ENCODE peak calls at places on chromosomes 11 and 22, in eight cellular contexts. One of them, this sample, is unnamed.
A peak's percentile ranks its signal among the peaks of the same experiment; 100 is the strongest.

GRCh38 chr11:128653828-128654231 is 40.0 kb upstream of the FLI1 start:
- DNase-seq in A673: no peak
- DNase-seq in OCI-LY7: no peak
- DNase-seq in brain microvascular endothelial cell: peak; percentile 84
- DNase-seq in adrenal gland: peak; percentile 29
- DNase-seq in fibroblast of pulmonary artery: peak; percentile 56
- DNase-seq in heart right ventricle: peak; percentile 37
- DNase-seq in NT2/D1: no peak
- DNase-seq in this sample: no peak

GRCh38 chr22:43312608-43313007 is 30.6 kb downstream of the SCUBE1 start:
- DNase-seq in adrenal gland: no peak
- DNase-seq in brain microvascular endothelial cell: no peak
- DNase-seq in heart right ventricle: peak; percentile 51
- DNase-seq in NT2/D1: no peak
- DNase-seq in OCI-LY7: no peak
- DNase-seq in fibroblast of pulmonary artery: no peak
- DNase-seq in A673: no peak
- DNase-seq in this sample: no peak

GRCh38 chr22:29700949-29701927 is 18.6 kb upstream of the CABP7 start:
- DNase-seq in fibroblast of pulmonary artery: peak; percentile 25
- DNase-seq in adrenal gland: no peak
- DNase-seq in OCI-LY7: peak; percentile 67
- DNase-seq in heart right ventricle: no peak
- DNase-seq in brain microvascular endothelial cell: no peak
- DNase-seq in NT2/D1: no peak
- DNase-seq in A673: no peak
- DNase-seq in this sample: no peak

GRCh38 chr11:88297320-88298263 is 39.9 kb downstream of the CTSC start:
- DNase-seq in brain microvascular endothelial cell: no peak
- DNase-seq in adrenal gland: no peak
- DNase-seq in A673: no peak
- DNase-seq in OCI-LY7: no peak
- DNase-seq in NT2/D1: no peak
- DNase-seq in heart right ventricle: no peak
- DNase-seq in fibroblast of pulmonary artery: no peak
- DNase-seq in this sample: no peak

GRCh38 chr11:133898031-133898769 is 52.9 kb upstream of the SPATA19 start:
- DNase-seq in heart right ventricle: no peak
- DNase-seq in fibroblast of pulmonary artery: no peak
- DNase-seq in NT2/D1: no peak
- DNase-seq in A673: no peak
- DNase-seq in OCI-LY7: no peak
- DNase-seq in adrenal gland: no peak
- DNase-seq in brain microvascular endothelial cell: no peak
- DNase-seq in this sample: no peak

GRCh38 chr11:131688056-131688693 is 317.8 kb downstream of the NTM start:
- DNase-seq in NT2/D1: peak; percentile 36
- DNase-seq in OCI-LY7: peak; percentile 46
- DNase-seq in heart right ventricle: peak; percentile 58
- DNase-seq in brain microvascular endothelial cell: peak; percentile 36
- DNase-seq in adrenal gland: no peak
- DNase-seq in fibroblast of pulmonary artery: peak; percentile 62
- DNase-seq in A673: peak; percentile 78
- DNase-seq in this sample: peak; percentile 38

GRCh38 chr11:114262681-114263509 is 33.3 kb upstream of the NNMT start:
- DNase-seq in heart right ventricle: no peak
- DNase-seq in adrenal gland: peak; percentile 58
- DNase-seq in fibroblast of pulmonary artery: peak; percentile 75
- DNase-seq in OCI-LY7: peak; percentile 50
- DNase-seq in NT2/D1: peak; percentile 46
- DNase-seq in A673: peak; percentile 80
- DNase-seq in brain microvascular endothelial cell: peak; percentile 52
- DNase-seq in this sample: peak; percentile 35

GRCh38 chr11:86571273-86571948 is 101.0 kb downstream of the ME3 start:
- DNase-seq in OCI-LY7: no peak
- DNase-seq in NT2/D1: peak; percentile 68
- DNase-seq in fibroblast of pulmonary artery: no peak
- DNase-seq in adrenal gland: no peak
- DNase-seq in heart right ventricle: no peak
- DNase-seq in A673: peak; percentile 58
- DNase-seq in brain microvascular endothelial cell: no peak
- DNase-seq in this sample: peak; percentile 9

GRCh38 chr11:125055107-125055715 is 7.9 kb upstream of the SLC37A2 start:
- DNase-seq in adrenal gland: no peak
- DNase-seq in fibroblast of pulmonary artery: no peak
- DNase-seq in OCI-LY7: no peak
- DNase-seq in brain microvascular endothelial cell: no peak
- DNase-seq in heart right ventricle: no peak
- DNase-seq in A673: no peak
- DNase-seq in NT2/D1: no peak
- DNase-seq in this sample: no peak

GRCh38 chr22:29004647-29005371 is 56.8 kb downstream of the C22orf31 start:
- DNase-seq in OCI-LY7: no peak
- DNase-seq in A673: no peak
- DNase-seq in heart right ventricle: peak; percentile 42
- DNase-seq in brain microvascular endothelial cell: no peak
- DNase-seq in adrenal gland: peak; percentile 78
- DNase-seq in NT2/D1: no peak
- DNase-seq in fibroblast of pulmonary artery: no peak
- DNase-seq in this sample: peak; percentile 47

GRCh38 chr11:114319716-114320328 is 23.6 kb downstream of the NNMT start:
- DNase-seq in heart right ventricle: no peak
- DNase-seq in A673: no peak
- DNase-seq in adrenal gland: no peak
- DNase-seq in brain microvascular endothelial cell: no peak
- DNase-seq in fibroblast of pulmonary artery: peak; percentile 19
- DNase-seq in NT2/D1: no peak
- DNase-seq in OCI-LY7: no peak
- DNase-seq in this sample: no peak

GRCh38 chr11:43511959-43512358 is 153.2 kb downstream of the TTC17 start:
- DNase-seq in brain microvascular endothelial cell: no peak
- DNase-seq in NT2/D1: no peak
- DNase-seq in heart right ventricle: no peak
- DNase-seq in adrenal gland: no peak
- DNase-seq in A673: no peak
- DNase-seq in OCI-LY7: no peak
- DNase-seq in fibroblast of pulmonary artery: no peak
- DNase-seq in this sample: no peak

GRCh38 chr22:44697423-44698179 is 4.4 kb upstream of the PRR5 start:
- DNase-seq in adrenal gland: peak; percentile 70
- DNase-seq in brain microvascular endothelial cell: peak; percentile 57
- DNase-seq in OCI-LY7: peak; percentile 73
- DNase-seq in fibroblast of pulmonary artery: peak; percentile 74
- DNase-seq in NT2/D1: no peak
- DNase-seq in A673: peak; percentile 72
- DNase-seq in heart right ventricle: peak; percentile 84
- DNase-seq in this sample: peak; percentile 50

GRCh38 chr22:19043111-19044085 is 78.8 kb downstream of the DGCR2 start:
- DNase-seq in NT2/D1: no peak
- DNase-seq in heart right ventricle: no peak
- DNase-seq in adrenal gland: peak; percentile 56
- DNase-seq in brain microvascular endothelial cell: no peak
- DNase-seq in A673: no peak
- DNase-seq in fibroblast of pulmonary artery: no peak
- DNase-seq in OCI-LY7: no peak
- DNase-seq in this sample: no peak

GRCh38 chr22:36153756-36154155 is 6.8 kb downstream of the APOL3 start:
- DNase-seq in heart right ventricle: no peak
- DNase-seq in brain microvascular endothelial cell: no peak
- DNase-seq in A673: no peak
- DNase-seq in adrenal gland: no peak
- DNase-seq in OCI-LY7: no peak
- DNase-seq in NT2/D1: no peak
- DNase-seq in fibroblast of pulmonary artery: no peak
- DNase-seq in this sample: no peak

GRCh38 chr11:296976-297665 is 2.2 kb downstream of the IFITM5 start:
- DNase-seq in brain microvascular endothelial cell: no peak
- DNase-seq in NT2/D1: no peak
- DNase-seq in heart right ventricle: peak; percentile 5
- DNase-seq in OCI-LY7: no peak
- DNase-seq in A673: no peak
- DNase-seq in adrenal gland: no peak
- DNase-seq in fibroblast of pulmonary artery: no peak
- DNase-seq in this sample: no peak

GRCh38 chr11:40029406-40029805 is 1430.0 kb downstream of the LRRC4C start:
- DNase-seq in OCI-LY7: no peak
- DNase-seq in A673: no peak
- DNase-seq in heart right ventricle: no peak
- DNase-seq in brain microvascular endothelial cell: no peak
- DNase-seq in NT2/D1: no peak
- DNase-seq in adrenal gland: no peak
- DNase-seq in fibroblast of pulmonary artery: no peak
- DNase-seq in this sample: no peak

GRCh38 chr11:9228086-9228485 is 37.1 kb downstream of the DENND5A start:
- DNase-seq in OCI-LY7: no peak
- DNase-seq in heart right ventricle: no peak
- DNase-seq in NT2/D1: no peak
- DNase-seq in fibroblast of pulmonary artery: no peak
- DNase-seq in A673: no peak
- DNase-seq in brain microvascular endothelial cell: no peak
- DNase-seq in adrenal gland: no peak
- DNase-seq in this sample: no peak

DNA sequence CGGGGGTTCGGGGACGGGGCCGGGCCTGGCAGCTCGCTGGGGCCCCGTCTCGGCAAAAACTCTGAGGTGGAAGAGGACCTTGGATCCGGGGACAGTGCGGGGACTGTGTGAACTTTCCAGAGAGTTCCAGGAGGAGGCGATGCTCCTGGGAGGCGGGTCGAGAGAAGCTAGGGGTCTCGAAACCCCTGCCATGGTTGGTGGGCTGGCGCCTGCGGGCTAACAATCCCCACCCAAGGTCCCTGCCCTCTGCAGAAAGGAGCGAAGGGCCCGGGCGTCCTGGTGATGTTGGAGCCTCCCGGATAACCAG is 4.7 kb upstream of the GRK2 start:
- DNase-seq in A673: no peak
- DNase-seq in heart right ventricle: no peak
- DNase-seq in NT2/D1: no peak
- DNase-seq in brain microvascular endothelial cell: no peak
- DNase-seq in fibroblast of pulmonary artery: no peak
- DNase-seq in adrenal gland: no peak
- DNase-seq in OCI-LY7: no peak
- DNase-seq in this sample: no peak
- H3K4me3 ChIP-seq in A673: peak overlapping the region; percentile 38
- H3K4me3 ChIP-seq in heart right ventricle: peak overlapping the region; percentile 47
- H3K4me3 ChIP-seq in NT2/D1: no peak overlapping the region
- H3K4me3 ChIP-seq in brain microvascular endothelial cell: peak overlapping the region; percentile 46
- H3K4me3 ChIP-seq in fibroblast of pulmonary artery: peak overlapping the region; percentile 42
- H3K4me3 ChIP-seq in adrenal gland: no peak overlapping the region
- H3K4me3 ChIP-seq in OCI-LY7: peak overlapping the region; percentile 39
- H3K4me3 ChIP-seq in this sample: peak overlapping the region; percentile 20

DNA sequence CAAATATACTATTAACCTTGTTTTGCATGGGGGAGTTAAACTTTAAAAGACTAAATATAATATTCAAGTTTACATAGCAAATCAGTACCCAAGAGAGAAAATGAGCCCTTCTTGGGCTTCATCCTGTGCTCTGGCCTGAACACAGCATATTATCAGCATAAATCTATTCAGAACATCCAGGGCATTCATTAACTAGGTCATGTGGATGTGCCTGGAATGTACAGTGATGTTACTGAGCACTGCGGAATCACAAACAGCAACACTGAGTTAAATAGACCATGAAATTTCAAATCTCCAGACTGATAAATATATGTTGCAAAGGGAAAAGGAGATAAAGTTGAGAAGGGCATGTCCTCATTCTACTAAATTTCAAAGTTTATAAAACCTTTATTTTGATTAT is 426.4 kb downstream of the AASDHPPT start:
- DNase-seq in NT2/D1: no peak
- DNase-seq in A673: no peak
- DNase-seq in OCI-LY7: no peak
- DNase-seq in adrenal gland: no peak
- DNase-seq in fibroblast of pulmonary artery: peak; percentile 21
- DNase-seq in heart right ventricle: no peak
- DNase-seq in brain microvascular endothelial cell: peak; percentile 21
- DNase-seq in this sample: no peak
- H3K4me3 ChIP-seq in NT2/D1: no peak overlapping the region
- H3K4me3 ChIP-seq in A673: no peak overlapping the region
- H3K4me3 ChIP-seq in OCI-LY7: no peak overlapping the region
- H3K4me3 ChIP-seq in adrenal gland: no peak overlapping the region
- H3K4me3 ChIP-seq in fibroblast of pulmonary artery: no peak overlapping the region
- H3K4me3 ChIP-seq in heart right ventricle: no peak overlapping the region
- H3K4me3 ChIP-seq in brain microvascular endothelial cell: no peak overlapping the region
- H3K4me3 ChIP-seq in this sample: no peak overlapping the region

DNA sequence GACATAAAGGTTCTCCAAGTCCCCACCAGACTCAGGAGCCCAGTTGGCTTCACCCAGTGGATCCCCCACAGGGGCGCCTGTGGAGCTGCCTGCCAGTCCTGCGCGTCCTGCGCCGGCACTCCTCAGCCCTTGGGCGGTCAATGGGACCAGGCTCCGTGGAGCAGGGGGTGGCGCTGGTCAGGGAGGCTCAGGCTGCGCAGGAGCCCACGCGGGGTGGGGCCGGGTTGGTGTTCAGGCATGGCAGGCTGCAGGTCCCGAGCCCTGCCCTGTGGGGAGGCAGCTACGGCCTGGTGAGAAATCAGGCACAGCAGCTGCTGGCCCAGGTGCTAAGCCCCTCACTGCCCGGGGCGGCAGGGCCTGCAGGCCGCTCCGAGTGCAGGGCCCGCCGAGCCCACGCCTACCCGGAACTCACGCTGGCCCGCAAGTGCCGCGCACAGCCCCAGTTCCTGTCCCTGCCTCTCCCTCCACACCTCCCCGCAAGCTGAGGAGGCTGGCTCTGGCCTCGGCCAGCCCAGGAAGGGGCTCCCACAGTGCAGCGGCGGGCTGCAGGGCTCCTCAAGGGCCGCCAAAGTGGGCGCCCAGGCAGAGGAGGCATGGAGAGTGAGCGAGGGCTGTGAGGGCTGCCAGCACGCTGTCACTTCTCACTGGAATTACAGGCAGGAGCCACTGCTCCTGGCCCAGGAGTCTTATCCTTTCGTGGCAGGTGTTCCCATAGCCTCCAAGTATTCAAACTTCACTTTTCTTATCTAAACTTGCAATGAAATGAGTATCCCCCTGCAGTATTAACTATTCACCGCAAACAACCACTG is 22.8 kb upstream of the ZBTB44 start:
- DNase-seq in heart right ventricle: no peak
- DNase-seq in OCI-LY7: no peak
- DNase-seq in adrenal gland: no peak
- DNase-seq in brain microvascular endothelial cell: no peak
- DNase-seq in A673: no peak
- DNase-seq in fibroblast of pulmonary artery: no peak
- DNase-seq in NT2/D1: no peak
- DNase-seq in this sample: no peak
- H3K4me3 ChIP-seq in heart right ventricle: no peak overlapping the region
- H3K4me3 ChIP-seq in OCI-LY7: no peak overlapping the region
- H3K4me3 ChIP-seq in adrenal gland: no peak overlapping the region
- H3K4me3 ChIP-seq in brain microvascular endothelial cell: no peak overlapping the region
- H3K4me3 ChIP-seq in A673: no peak overlapping the region
- H3K4me3 ChIP-seq in fibroblast of pulmonary artery: no peak overlapping the region
- H3K4me3 ChIP-seq in NT2/D1: no peak overlapping the region
- H3K4me3 ChIP-seq in this sample: no peak overlapping the region

GRCh38 chr11:99069831-99070444 is 49.2 kb downstream of the CNTN5 start:
- DNase-seq in adrenal gland: peak; percentile 14
- DNase-seq in heart right ventricle: no peak
- DNase-seq in fibroblast of pulmonary artery: peak; percentile 32
- DNase-seq in A673: peak; percentile 6
- DNase-seq in brain microvascular endothelial cell: peak; percentile 26
- DNase-seq in OCI-LY7: no peak
- DNase-seq in NT2/D1: no peak
- DNase-seq in this sample: no peak
- H3K4me3 ChIP-seq in adrenal gland: no peak overlapping the region
- H3K4me3 ChIP-seq in heart right ventricle: peak overlapping the region; percentile 46
- H3K4me3 ChIP-seq in fibroblast of pulmonary artery: peak overlapping the region; percentile 62
- H3K4me3 ChIP-seq in A673: peak overlapping the region; percentile 26
- H3K4me3 ChIP-seq in brain microvascular endothelial cell: peak overlapping the region; percentile 62
- H3K4me3 ChIP-seq in OCI-LY7: no peak overlapping the region
- H3K4me3 ChIP-seq in NT2/D1: no peak overlapping the region
- H3K4me3 ChIP-seq in this sample: no peak overlapping the region